ENCODE peak calls at places on chromosomes 13 and 19, in four cellular contexts. Z is adrenal gland, P is mammary epithelial cell, T is bronchial epithelial cell. R is an unnamed sample.

GRCh38 chr13:99984463-99985242 is 3.1 kb downstream of the ZIC2 start:
- DNase-seq in P (no peak), Z (no peak), T (no peak), R (peak; percentile 42)

GRCh38 chr19:10935371-10936059 is 6.9 kb downstream of the TIMM29 start:
- DNase-seq in P (no peak), Z (no peak), T (no peak), R (no peak)

GRCh38 chr13:53250272-53250875 is 221.8 kb downstream of the OLFM4 start:
- DNase-seq in Z (peak; percentile 36), T (peak; percentile 73), P (peak; percentile 56), R (no peak)

GRCh38 chr19:51366999-51367564 is 894 bp upstream of the ETFB start:
- DNase-seq in P (no peak), T (peak; percentile 8), Z (no peak), R (no peak)

GRCh38 chr19:55251296-55252081 is 7.3 kb downstream of the PPP6R1 start:
- DNase-seq in Z (no peak), P (no peak), T (peak; percentile 41), R (no peak)

GRCh38 chr13:76884167-76884566 is 2.0 kb downstream of the KCTD12 start:
- DNase-seq in T (peak; percentile 38), P (peak; percentile 49), Z (peak; percentile 27), R (peak; percentile 75)

GRCh38 chr19:56821209-56821608 is 19.3 kb downstream of the PEG3 start:
- DNase-seq in P (no peak), T (no peak), Z (no peak), R (no peak)

GRCh38 chr19:14091086-14091884 is 734 bp upstream of the SAMD1 start:
- DNase-seq in T (peak; percentile 51), Z (peak; percentile 87), P (peak; percentile 48), R (peak; percentile 76)

GRCh38 chr19:29044037-29044436 is 168.9 kb downstream of the UQCRFS1 start:
- DNase-seq in Z (no peak), P (no peak), T (no peak), R (no peak)

GRCh38 chr13:27919934-27920676 is at the start of gene PDX1:
- DNase-seq in Z (no peak), T (no peak), P (peak; percentile 46), R (peak; percentile 75)

DNA sequence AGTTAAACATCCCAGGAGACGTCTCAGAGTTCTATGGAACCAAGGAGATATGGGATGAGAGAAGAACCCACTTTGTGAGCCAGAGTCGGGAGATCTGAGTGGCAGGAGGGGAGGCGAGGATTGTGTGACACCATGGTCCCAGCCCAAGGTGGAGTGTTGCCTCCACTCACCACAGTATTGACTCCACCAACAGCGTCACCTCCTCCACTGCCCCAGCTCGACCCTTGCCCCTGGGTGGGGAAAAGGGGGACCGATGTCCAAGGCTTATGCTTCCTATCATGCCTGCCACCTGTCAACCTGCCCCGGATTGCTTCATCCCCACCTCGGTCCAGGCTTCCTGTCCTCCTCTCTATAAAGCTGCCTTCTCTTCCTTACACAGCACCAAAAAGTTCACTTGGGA is 7.5 kb downstream of the DMKN start:
- DNase-seq in Z (no peak), P (no peak), T (no peak), R (no peak)
- H3K27me3 ChIP-seq in Z (peaks cover 3% of the 10 kb centered on the region), P (no peaks in the 10 kb centered on the region), T (no peaks in the 10 kb centered on the region), R (peaks cover 56% of the 10 kb centered on the region)

GRCh38 chr19:40279761-40280607 is 5.2 kb downstream of the AKT2 start:
- DNase-seq in P (no peak), Z (no peak), T (no peak), R (no peak)
- H3K27me3 ChIP-seq in P (no peaks in the 10 kb centered on the region), Z (no peaks in the 10 kb centered on the region), T (no peaks in the 10 kb centered on the region), R (no peaks in the 10 kb centered on the region)

GRCh38 chr13:97026759-97027555 is 32.7 kb upstream of the OXGR1 start:
- DNase-seq in T (no peak), Z (no peak), P (no peak), R (no peak)
- H3K27me3 ChIP-seq in T (no peaks in the 10 kb centered on the region), Z (peaks cover 3% of the 10 kb centered on the region), P (peaks cover 3% of the 10 kb centered on the region), R (no peaks in the 10 kb centered on the region)

DNA sequence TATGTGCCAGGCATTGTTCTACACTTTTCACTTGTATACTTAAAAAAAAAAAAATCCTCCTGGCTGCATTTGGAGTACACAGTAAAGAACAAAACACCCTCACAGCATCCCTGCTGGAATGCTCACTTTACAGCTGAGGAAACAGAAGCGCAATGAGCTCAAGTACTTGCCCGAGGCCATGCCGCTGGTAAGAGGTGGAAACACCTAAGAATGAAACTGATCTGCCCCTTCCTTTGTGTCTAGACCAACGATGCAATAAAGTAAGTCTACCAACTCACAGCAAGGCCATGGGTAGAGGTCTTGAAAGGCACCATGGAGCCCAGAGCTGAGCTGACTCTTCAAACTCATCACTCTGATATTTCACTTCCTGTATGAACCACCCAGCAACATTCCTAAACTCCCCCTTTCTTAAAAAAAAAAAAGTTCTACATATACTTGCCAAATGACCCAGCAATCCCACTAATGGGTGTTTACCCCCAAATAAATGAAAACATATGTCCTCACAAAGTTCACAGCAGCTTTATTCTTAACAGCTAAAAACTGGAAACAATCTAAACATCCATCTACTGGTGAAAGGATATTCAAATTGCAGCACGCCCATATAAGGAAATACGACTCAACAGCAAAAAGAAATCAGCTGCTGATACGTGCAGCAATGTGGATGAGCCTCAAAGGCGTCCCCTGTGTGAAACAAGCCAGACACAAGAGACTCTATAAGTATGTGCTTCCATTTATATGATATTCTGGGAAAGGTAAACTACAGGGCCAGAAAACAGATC is 236.6 kb upstream of the MAB21L1 start:
- DNase-seq in P (no peak), T (peak; percentile 19), Z (no peak), R (no peak)
- H3K27me3 ChIP-seq in P (no peaks in the 10 kb centered on the region), T (no peaks in the 10 kb centered on the region), Z (no peaks in the 10 kb centered on the region), R (no peaks in the 10 kb centered on the region)

GRCh38 chr13:112104873-112105234 is 37.9 kb downstream of the SOX1 start:
- DNase-seq in Z (no peak), P (no peak), T (no peak), R (no peak)

GRCh38 chr13:112105884-112106283 is 38.9 kb downstream of the SOX1 start:
- DNase-seq in T (no peak), Z (no peak), P (no peak), R (no peak)

GRCh38 chr13:112106467-112107141 is 39.7 kb downstream of the SOX1 start:
- DNase-seq in P (no peak), Z (no peak), T (no peak), R (no peak)

GRCh38 chr13:112103971-112104872 is 37.3 kb downstream of the SOX1 start:
- DNase-seq in T (no peak), Z (no peak), P (no peak), R (no peak)

GRCh38 chr13:112105244-112105681 is 38.3 kb downstream of the SOX1 start:
- DNase-seq in T (no peak), P (no peak), Z (no peak), R (no peak)
- H3K27me3 ChIP-seq in T (peaks cover 6% of the 10 kb centered on the region), P (peaks cover 9% of the 10 kb centered on the region), Z (peaks cover 65% of the 10 kb centered on the region), R (peaks cover 19% of the 10 kb centered on the region)

DNA sequence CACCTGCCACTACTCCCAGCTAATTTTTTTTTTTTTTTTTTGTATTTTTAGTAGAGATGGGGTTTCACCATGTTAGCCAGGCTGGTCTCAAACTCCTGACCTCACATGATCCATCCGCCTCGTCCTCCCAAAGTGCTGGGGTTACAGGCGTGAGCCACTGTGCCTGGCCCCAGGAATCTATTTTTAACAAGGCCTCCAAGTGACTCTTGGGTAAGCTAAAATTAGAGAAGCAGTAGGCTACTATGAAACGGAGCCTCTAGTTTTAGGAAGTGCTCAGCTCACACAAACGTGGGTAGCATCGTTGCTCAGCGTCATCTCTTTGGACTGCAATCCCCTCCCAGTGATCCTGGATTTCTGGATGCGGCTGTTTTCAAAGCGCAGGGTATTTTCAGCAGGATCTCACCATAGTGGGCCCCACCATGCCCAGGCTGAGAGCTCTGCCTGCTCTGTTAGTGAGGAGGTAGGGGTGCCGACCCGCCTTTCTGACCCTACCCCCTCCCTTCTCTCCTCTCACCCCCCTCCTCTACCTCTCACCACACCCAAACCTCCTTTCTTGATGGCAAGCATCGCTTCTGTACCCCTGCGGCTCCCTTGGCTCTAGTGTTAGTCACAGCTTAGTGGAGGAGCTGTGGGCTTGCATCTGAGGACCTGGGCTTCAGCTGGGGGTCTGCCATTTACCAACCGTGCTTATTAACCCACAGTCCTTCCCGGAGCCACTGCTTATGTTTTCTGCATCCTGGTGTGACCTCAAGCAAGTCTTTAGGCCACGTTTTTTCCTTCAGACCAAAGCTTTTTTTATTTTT is 34.2 kb downstream of the GJA3 start:
- DNase-seq in P (no peak), T (no peak), Z (no peak), R (no peak)
- H3K27me3 ChIP-seq in P (no peaks in the 10 kb centered on the region), T (no peaks in the 10 kb centered on the region), Z (no peaks in the 10 kb centered on the region), R (no peaks in the 10 kb centered on the region)